ENCODE peak calls at places on chromosomes 4 and X, in four cellular contexts. M is CD8-positive, alpha-beta T cell; T is fibroblast of mammary gland; L is fibroblast of pulmonary artery. J is an unnamed sample.

GRCh38 chr4:120922390-120923200 is at the start of gene PRDM5:
- DNase-seq in T (peak), L (peak), M (no peak), J (peak)

GRCh38 chr4:1579834-1580686 is 104.1 kb downstream of the FAM53A start:
- DNase-seq in T (peak), L (peak), M (peak), J (peak)

GRCh38 chrX:10536744-10537143 is 83.6 kb downstream of the MID1 start:
- DNase-seq in T (no peak), L (no peak), M (no peak), J (no peak)

GRCh38 chrX:120549483-120550452 is 11.0 kb downstream of the CUL4B start:
- DNase-seq in T (peak), M (no peak), L (peak), J (peak)

GRCh38 chr4:7390366-7390765 is 44.4 kb downstream of the PSAPL1 start:
- DNase-seq in L (no peak), T (no peak), M (no peak), J (no peak)

GRCh38 chr4:184529283-184529682 is 54.9 kb upstream of the IRF2 start:
- DNase-seq in M (no peak), T (peak), L (no peak), J (no peak)

GRCh38 chr4:7871356-7871755 is 68.3 kb downstream of the AFAP1 start:
- DNase-seq in M (no peak), L (no peak), T (no peak), J (no peak)

GRCh38 chr4:152278505-152279301 is 257.2 kb downstream of the FBXW7 start:
- DNase-seq in L (no peak), M (no peak), T (no peak), J (no peak)

GRCh38 chrX:37995428-37995827 is 10.9 kb upstream of the SYTL5 start:
- DNase-seq in T (no peak), L (no peak), M (no peak), J (no peak)

GRCh38 chrX:2610246-2611170 is 80.6 kb upstream of the CD99 start:
- DNase-seq in L (no peak), T (no peak), M (no peak), J (no peak)

GRCh38 chrX:24676403-24677024 is 17.2 kb upstream of the POLA1 start:
- DNase-seq in M (no peak), L (peak), T (peak), J (no peak)

GRCh38 chr4:41069838-41070237 is 144.5 kb downstream of the APBB2 start:
- DNase-seq in L (no peak), T (no peak), M (no peak), J (peak)

GRCh38 chrX:10104958-10105658 is 51.7 kb upstream of the CLCN4 start:
- DNase-seq in M (no peak), T (peak), L (peak), J (peak)

GRCh38 chr4:137253949-137254348 is 278.3 kb downstream of the PCDH18 start:
- DNase-seq in L (peak), T (peak), M (no peak), J (peak)

GRCh38 chrX:118047446-118048186 is 69.0 kb downstream of the KLHL13 start:
- DNase-seq in M (no peak), L (no peak), T (no peak), J (no peak)

GRCh38 chr4:72375050-72375736 is 193.8 kb downstream of the ADAMTS3 start:
- DNase-seq in M (no peak), L (peak), T (peak), J (peak)

GRCh38 chr4:188623314-188623854 is 484.1 kb downstream of the TRIML1 start:
- DNase-seq in L (no peak), T (no peak), M (no peak), J (no peak)

GRCh38 chr4:526971-527460 is 28.0 kb downstream of the PIGG start:
- DNase-seq in T (no peak), M (no peak), L (no peak), J (no peak)

GRCh38 chrX:42384956-42385355 is 393.0 kb downstream of the PPP1R2C start:
- DNase-seq in M (no peak), T (no peak), L (no peak), J (no peak)

GRCh38 chr4:11496313-11496956 is 67.7 kb upstream of the HS3ST1 start:
- DNase-seq in T (no peak), L (peak), M (no peak), J (no peak)

GRCh38 chr4:81166431-81166830 is 48.6 kb downstream of the PRKG2 start:
- DNase-seq in T (peak), L (no peak), M (no peak), J (no peak)

GRCh38 chrX:133666256-133666655 is 251.0 kb upstream of the GPC4 start:
- DNase-seq in T (no peak), M (no peak), L (no peak), J (no peak)

GRCh38 chr4:1410491-1411325 is 4.5 kb upstream of the NKX1-1 start:
- DNase-seq in L (peak), T (peak), M (no peak), J (peak)

GRCh38 chr4:103754844-103755243 is 35.1 kb upstream of the TACR3 start:
- DNase-seq in T (peak), L (peak), M (no peak), J (no peak)

GRCh38 chr4:81827568-81828202 is 356.0 kb upstream of the RASGEF1B start:
- DNase-seq in T (no peak), M (no peak), L (no peak), J (no peak)

GRCh38 chr4:52103314-52103713 is 52.2 kb downstream of the SPATA18 start:
- DNase-seq in M (no peak), L (peak), T (peak), J (no peak)

GRCh38 chr4:128379860-128380259 is 92.2 kb upstream of the PGRMC2 start:
- DNase-seq in T (peak), L (peak), M (no peak), J (peak)

GRCh38 chrX:19707472-19707871 is 179.9 kb downstream of the SH3KBP1 start:
- DNase-seq in M (no peak), T (no peak), L (peak), J (no peak)

GRCh38 chr4:10092481-10093272 is 23.9 kb downstream of the WDR1 start:
- DNase-seq in L (peak), M (no peak), T (peak), J (no peak)

GRCh38 chrX:55342533-55343501 is 78.1 kb upstream of the PAGE3 start:
- DNase-seq in L (peak), M (no peak), T (peak), J (peak)

GRCh38 chr4:8191136-8191747 is 7.8 kb upstream of the SH3TC1 start:
- DNase-seq in L (peak), T (peak), M (no peak), J (peak)

GRCh38 chr4:184375027-184375426 is 99.3 kb downstream of the IRF2 start:
- DNase-seq in L (no peak), T (peak), M (no peak), J (no peak)

GRCh38 chr4:139875456-139875855 is 209.8 kb downstream of the MGST2 start:
- DNase-seq in M (no peak), T (no peak), L (no peak), J (peak)

GRCh38 chrX:39819921-39820849 is 277.6 kb downstream of the BCOR start:
- DNase-seq in T (no peak), M (no peak), L (peak), J (peak)

GRCh38 chr4:91220315-91220714 is 1083.5 kb upstream of the GRID2 start:
- DNase-seq in T (no peak), L (no peak), M (no peak), J (no peak)

GRCh38 chr4:2036327-2036726 is 22.8 kb upstream of the NAT8L start:
- DNase-seq in M (no peak), L (no peak), T (no peak), J (no peak)

GRCh38 chr4:3480528-3481112 is 17.5 kb downstream of the DOK7 start:
- DNase-seq in L (peak), T (peak), M (peak), J (peak)

GRCh38 chr4:186204611-186205144 is 13.3 kb downstream of the CYP4V2 start:
- DNase-seq in L (no peak), M (no peak), T (no peak), J (no peak)
- H3K4me3 ChIP-seq in L (peak), M (peak), T (no peak), J (peak)

GRCh38 chrX:26915064-26915463 is 548.1 kb downstream of the PPP4R3C start:
- DNase-seq in L (no peak), M (no peak), T (peak), J (no peak)

GRCh38 chrX:26914232-26914631 is 548.9 kb downstream of the PPP4R3C start:
- DNase-seq in T (no peak), L (no peak), M (no peak), J (no peak)

GRCh38 chrX:26922278-26922677 is 540.9 kb downstream of the PPP4R3C start:
- DNase-seq in M (no peak), L (peak), T (peak), J (peak)

DNA sequence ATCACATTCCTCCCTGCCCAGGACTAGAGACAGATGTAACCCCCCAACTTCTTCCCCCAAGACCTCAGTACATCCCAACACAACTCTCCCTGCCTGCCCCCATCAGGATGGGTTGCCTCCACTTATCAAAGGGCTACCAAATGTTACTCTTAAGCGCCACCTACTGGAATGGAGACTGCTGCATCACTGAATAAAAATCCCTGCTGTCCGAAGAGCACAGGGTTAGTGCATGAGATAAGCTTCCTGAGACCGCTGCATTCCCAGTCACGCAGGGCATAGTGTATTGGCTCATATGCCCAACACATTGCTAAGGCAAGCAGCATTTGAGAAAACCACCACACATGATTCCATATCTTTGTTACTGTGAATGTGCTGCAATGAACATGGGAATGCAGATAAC is 544.5 kb downstream of the PPP4R3C start:
- DNase-seq in L (peak), M (no peak), T (peak), J (no peak)
- TF ChIP-seq CTCF in L (peak), M (no peak), T (peak), J (peak)

DNA sequence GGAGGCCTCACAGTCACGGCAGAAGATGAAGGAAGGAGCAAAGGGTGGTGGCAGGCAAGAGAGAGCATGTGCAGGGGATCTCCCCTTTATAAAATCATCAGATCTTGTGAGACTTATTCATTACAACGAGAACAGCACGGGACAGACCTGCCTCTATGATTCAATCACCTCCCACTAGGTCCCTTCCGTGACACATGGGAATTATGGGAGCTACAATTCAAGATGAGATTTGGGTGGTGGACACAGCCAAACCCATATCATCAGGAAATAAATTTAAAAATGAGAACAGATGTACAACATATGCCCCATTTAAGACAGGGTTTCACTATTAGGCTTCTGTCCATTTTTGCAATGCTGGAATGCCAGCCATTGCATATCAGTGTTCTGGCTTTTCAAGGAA is 346.7 kb upstream of the SLIT2 start:
- DNase-seq in L (no peak), M (no peak), T (peak), J (no peak)
- H3K4me3 ChIP-seq in L (no peak), M (no peak), T (no peak), J (no peak)

GRCh38 chr4:134132086-134132783 is 69.4 kb downstream of the PABPC4L start:
- DNase-seq in M (no peak), L (no peak), T (no peak), J (no peak)
- TF ChIP-seq CTCF in M (no peak), L (no peak), T (no peak), J (no peak)

DNA sequence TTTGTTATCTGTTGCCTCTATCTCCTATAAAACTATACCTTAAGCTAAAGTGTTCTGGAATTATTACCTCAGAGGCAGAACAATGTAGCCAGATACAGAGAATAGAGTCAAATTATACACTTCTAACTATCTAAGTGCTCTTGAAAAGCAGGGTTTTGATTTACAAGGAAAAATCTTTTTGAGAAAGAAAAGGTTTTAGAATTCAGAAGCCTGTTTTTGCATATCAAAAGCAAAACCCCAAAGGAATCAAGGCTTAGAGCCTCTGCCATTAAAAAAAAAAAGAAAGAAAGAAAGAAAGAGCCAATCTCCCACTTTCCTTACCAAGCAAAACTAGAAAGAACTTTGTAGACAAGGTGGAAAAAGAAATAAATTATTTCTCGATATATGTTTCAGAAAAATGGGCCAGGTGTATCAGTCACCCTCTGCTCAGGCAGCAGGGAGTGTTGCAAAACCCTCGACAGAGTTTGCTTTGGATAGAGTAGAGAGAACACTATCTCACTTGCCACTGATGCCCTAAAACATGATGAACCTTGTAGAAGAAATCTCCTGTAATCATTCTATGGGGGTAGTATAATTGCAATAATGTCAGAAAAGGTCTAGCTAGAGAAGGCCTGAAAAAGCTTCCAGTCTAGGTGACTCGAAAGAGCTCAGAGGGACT is 318.3 kb downstream of the PCDH10 start:
- DNase-seq in M (no peak), L (no peak), T (no peak), J (no peak)
- H3K4me3 ChIP-seq in M (no peak), L (no peak), T (no peak), J (no peak)

GRCh38 chr4:78568640-78569261 is 17.2 kb downstream of the ANXA3 start:
- DNase-seq in M (no peak), L (peak), T (peak), J (peak)
- TF ChIP-seq CTCF in M (no peak), L (no peak), T (no peak), J (no peak)

DNA sequence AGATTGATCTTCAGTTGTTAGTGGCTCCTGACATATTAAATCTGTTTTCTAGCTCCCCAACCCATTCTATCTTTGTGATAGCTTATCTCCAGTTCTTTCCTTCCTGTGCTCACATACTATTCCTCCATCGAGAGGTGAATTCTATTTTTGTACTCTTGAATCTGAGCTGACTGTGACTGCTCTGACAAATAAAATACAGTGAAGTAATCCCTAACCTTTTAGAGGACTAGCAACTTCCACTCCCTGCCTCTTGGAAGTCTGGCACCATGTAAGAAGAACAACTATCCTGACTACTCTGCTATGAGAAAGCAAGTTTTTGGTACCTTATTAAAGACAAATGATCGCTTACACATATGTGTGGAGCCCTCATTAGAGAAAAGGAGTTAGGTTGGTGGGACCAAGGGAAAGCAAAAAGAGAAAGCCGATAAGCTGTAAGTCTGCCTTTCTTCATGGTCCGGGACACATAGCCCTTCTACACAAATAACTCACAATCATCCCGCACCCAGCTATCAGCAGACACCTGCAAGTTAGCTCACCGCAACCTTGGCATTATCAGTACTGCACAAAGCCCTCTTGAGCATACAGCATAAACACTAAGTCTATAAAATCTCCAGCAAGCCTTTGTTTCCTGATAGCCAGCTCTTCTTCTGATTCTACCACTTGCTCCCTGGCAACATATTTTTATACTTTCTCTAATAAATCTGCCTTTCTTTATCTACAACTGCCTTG is 13.5 kb upstream of the PPM1K start:
- DNase-seq in L (no peak), M (no peak), T (no peak), J (no peak)
- H3K4me3 ChIP-seq in L (no peak), M (no peak), T (no peak), J (no peak)

DNA sequence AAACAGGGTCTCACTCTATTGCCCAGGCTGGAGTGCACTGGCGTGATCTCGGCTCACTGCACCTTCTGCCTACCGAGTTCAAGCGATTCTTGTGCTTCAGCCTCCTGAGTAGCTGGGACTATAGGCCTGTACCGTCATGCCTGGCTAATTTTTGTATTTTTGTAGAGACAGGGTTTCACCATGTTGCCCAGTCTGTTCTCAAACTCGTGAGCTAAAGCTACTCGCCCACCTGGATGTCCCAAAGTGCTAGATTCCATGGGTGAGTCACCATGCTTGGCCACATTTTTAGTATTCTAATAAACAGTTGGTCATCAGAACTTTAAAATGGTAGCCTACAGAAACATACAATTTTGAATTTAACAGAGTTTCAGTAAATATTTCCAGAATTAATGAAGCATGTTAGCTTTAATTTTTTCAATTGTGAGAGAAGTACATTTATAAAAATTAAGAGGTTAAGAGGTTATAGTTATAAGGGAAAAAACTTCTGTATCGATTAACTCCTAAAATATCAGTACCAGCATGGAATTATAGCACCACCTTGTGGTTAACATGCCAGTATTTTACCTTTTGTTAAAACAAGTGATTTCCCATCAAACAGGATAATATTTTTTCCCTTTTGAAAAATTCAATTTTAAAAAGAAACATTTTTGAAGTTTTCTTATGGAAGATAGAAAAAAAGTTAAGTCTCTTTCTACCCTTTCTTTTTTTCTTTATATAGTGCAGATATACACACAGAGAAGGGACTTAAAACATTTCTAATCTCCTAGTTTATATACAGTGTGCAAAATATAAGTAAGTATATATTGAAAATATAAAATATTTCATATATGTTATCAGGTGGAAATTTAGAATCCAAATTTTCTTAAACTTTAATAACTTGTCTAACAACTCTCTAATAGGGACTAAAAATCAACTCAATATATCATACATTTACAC is 35.4 kb downstream of the CEP44 start:
- DNase-seq in T (peak), M (no peak), L (peak), J (peak)
- TF ChIP-seq CTCF in T (peak), M (peak), L (peak), J (peak)

J was measured in fibroblast of villous mesenchyme.